ENCODE peak calls at places on chromosome 2, in six cellular contexts. One of them, this sample, is unnamed.

GRCh38 chr2:48356701-48357322 is 173.1 kb upstream of the STON1 start:
- DNase-seq in kidney glomerular epithelial cell: no peak
- DNase-seq in mucosa of descending colon: no peak
- DNase-seq in stimulated activated CD4-positive, alpha-beta T cell treated with anti-CD3 and anti-CD28 coated beads, Interleukin-2, amount 100 ng/mL, for 48 hours: no peak
- DNase-seq in left lobe of liver: no peak
- DNase-seq in right cardiac atrium: no peak
- DNase-seq in this sample: no peak

GRCh38 chr2:45816273-45816672 is 164.8 kb downstream of the PRKCE start:
- DNase-seq in kidney glomerular epithelial cell: no peak
- DNase-seq in mucosa of descending colon: no peak
- DNase-seq in stimulated activated CD4-positive, alpha-beta T cell treated with anti-CD3 and anti-CD28 coated beads, Interleukin-2, amount 100 ng/mL, for 48 hours: no peak
- DNase-seq in left lobe of liver: peak; percentile 79
- DNase-seq in right cardiac atrium: peak; percentile 73
- DNase-seq in this sample: no peak

GRCh38 chr2:119255760-119256573 is 32.3 kb downstream of the STEAP3 start:
- DNase-seq in kidney glomerular epithelial cell: peak; percentile 85
- DNase-seq in mucosa of descending colon: no peak
- DNase-seq in stimulated activated CD4-positive, alpha-beta T cell treated with anti-CD3 and anti-CD28 coated beads, Interleukin-2, amount 100 ng/mL, for 48 hours: no peak
- DNase-seq in left lobe of liver: no peak
- DNase-seq in right cardiac atrium: no peak
- DNase-seq in this sample: peak; percentile 74

GRCh38 chr2:206211657-206212255 is 52.1 kb downstream of the EEF1B2 start:
- DNase-seq in kidney glomerular epithelial cell: no peak
- DNase-seq in mucosa of descending colon: no peak
- DNase-seq in stimulated activated CD4-positive, alpha-beta T cell treated with anti-CD3 and anti-CD28 coated beads, Interleukin-2, amount 100 ng/mL, for 48 hours: no peak
- DNase-seq in left lobe of liver: no peak
- DNase-seq in right cardiac atrium: no peak
- DNase-seq in this sample: no peak

GRCh38 chr2:85439111-85439477 is 20.6 kb downstream of the SH2D6 start:
- DNase-seq in kidney glomerular epithelial cell: no peak
- DNase-seq in mucosa of descending colon: no peak
- DNase-seq in stimulated activated CD4-positive, alpha-beta T cell treated with anti-CD3 and anti-CD28 coated beads, Interleukin-2, amount 100 ng/mL, for 48 hours: no peak
- DNase-seq in left lobe of liver: no peak
- DNase-seq in right cardiac atrium: no peak
- DNase-seq in this sample: no peak

GRCh38 chr2:43393918-43394317 is 167.5 kb upstream of the ZFP36L2 start:
- DNase-seq in kidney glomerular epithelial cell: no peak
- DNase-seq in mucosa of descending colon: no peak
- DNase-seq in stimulated activated CD4-positive, alpha-beta T cell treated with anti-CD3 and anti-CD28 coated beads, Interleukin-2, amount 100 ng/mL, for 48 hours: no peak
- DNase-seq in left lobe of liver: no peak
- DNase-seq in right cardiac atrium: no peak
- DNase-seq in this sample: no peak

GRCh38 chr2:119741868-119742267 is 17.9 kb upstream of the PTPN4 start:
- DNase-seq in kidney glomerular epithelial cell: no peak
- DNase-seq in mucosa of descending colon: no peak
- DNase-seq in stimulated activated CD4-positive, alpha-beta T cell treated with anti-CD3 and anti-CD28 coated beads, Interleukin-2, amount 100 ng/mL, for 48 hours: no peak
- DNase-seq in left lobe of liver: no peak
- DNase-seq in right cardiac atrium: no peak
- DNase-seq in this sample: no peak

GRCh38 chr2:219467736-219468075 is 31.0 kb upstream of the GMPPA start:
- DNase-seq in kidney glomerular epithelial cell: no peak
- DNase-seq in mucosa of descending colon: no peak
- DNase-seq in stimulated activated CD4-positive, alpha-beta T cell treated with anti-CD3 and anti-CD28 coated beads, Interleukin-2, amount 100 ng/mL, for 48 hours: no peak
- DNase-seq in left lobe of liver: no peak
- DNase-seq in right cardiac atrium: no peak
- DNase-seq in this sample: no peak

GRCh38 chr2:240959941-240960308 is 38.5 kb upstream of the SNED1 start:
- DNase-seq in kidney glomerular epithelial cell: no peak
- DNase-seq in mucosa of descending colon: no peak
- DNase-seq in stimulated activated CD4-positive, alpha-beta T cell treated with anti-CD3 and anti-CD28 coated beads, Interleukin-2, amount 100 ng/mL, for 48 hours: no peak
- DNase-seq in left lobe of liver: peak; percentile 47
- DNase-seq in right cardiac atrium: no peak
- DNase-seq in this sample: peak; percentile 41

GRCh38 chr2:10909050-10909995 is 2.4 kb upstream of the KCNF1 start:
- DNase-seq in kidney glomerular epithelial cell: peak; percentile 7
- DNase-seq in mucosa of descending colon: peak; percentile 18
- DNase-seq in stimulated activated CD4-positive, alpha-beta T cell treated with anti-CD3 and anti-CD28 coated beads, Interleukin-2, amount 100 ng/mL, for 48 hours: peak; percentile 18
- DNase-seq in left lobe of liver: no peak
- DNase-seq in right cardiac atrium: no peak
- DNase-seq in this sample: no peak

GRCh38 chr2:111618577-111618930 is 265.4 kb downstream of the ANAPC1 start:
- DNase-seq in kidney glomerular epithelial cell: peak; percentile 41
- DNase-seq in mucosa of descending colon: no peak
- DNase-seq in stimulated activated CD4-positive, alpha-beta T cell treated with anti-CD3 and anti-CD28 coated beads, Interleukin-2, amount 100 ng/mL, for 48 hours: no peak
- DNase-seq in left lobe of liver: no peak
- DNase-seq in right cardiac atrium: no peak
- DNase-seq in this sample: no peak

GRCh38 chr2:196331143-196331542 is 159.8 kb upstream of the STK17B start:
- DNase-seq in kidney glomerular epithelial cell: no peak
- DNase-seq in mucosa of descending colon: peak; percentile 74
- DNase-seq in stimulated activated CD4-positive, alpha-beta T cell treated with anti-CD3 and anti-CD28 coated beads, Interleukin-2, amount 100 ng/mL, for 48 hours: no peak
- DNase-seq in left lobe of liver: no peak
- DNase-seq in right cardiac atrium: no peak
- DNase-seq in this sample: no peak

GRCh38 chr2:240132651-240132980 is 3.5 kb downstream of the COPS9 start:
- DNase-seq in kidney glomerular epithelial cell: no peak
- DNase-seq in mucosa of descending colon: no peak
- DNase-seq in stimulated activated CD4-positive, alpha-beta T cell treated with anti-CD3 and anti-CD28 coated beads, Interleukin-2, amount 100 ng/mL, for 48 hours: no peak
- DNase-seq in left lobe of liver: no peak
- DNase-seq in right cardiac atrium: no peak
- DNase-seq in this sample: no peak

GRCh38 chr2:149561309-149561926 is 26.2 kb downstream of the MMADHC start:
- DNase-seq in kidney glomerular epithelial cell: peak; percentile 40
- DNase-seq in mucosa of descending colon: peak; percentile 80
- DNase-seq in stimulated activated CD4-positive, alpha-beta T cell treated with anti-CD3 and anti-CD28 coated beads, Interleukin-2, amount 100 ng/mL, for 48 hours: peak; percentile 30
- DNase-seq in left lobe of liver: no peak
- DNase-seq in right cardiac atrium: no peak
- DNase-seq in this sample: peak; percentile 61

GRCh38 chr2:182558564-182558963 is 131.7 kb upstream of the PDE1A start:
- DNase-seq in kidney glomerular epithelial cell: no peak
- DNase-seq in mucosa of descending colon: no peak
- DNase-seq in stimulated activated CD4-positive, alpha-beta T cell treated with anti-CD3 and anti-CD28 coated beads, Interleukin-2, amount 100 ng/mL, for 48 hours: no peak
- DNase-seq in left lobe of liver: no peak
- DNase-seq in right cardiac atrium: no peak
- DNase-seq in this sample: no peak

GRCh38 chr2:20326163-20326780 is 24.4 kb downstream of the PUM2 start:
- DNase-seq in kidney glomerular epithelial cell: peak; percentile 39
- DNase-seq in mucosa of descending colon: peak; percentile 80
- DNase-seq in stimulated activated CD4-positive, alpha-beta T cell treated with anti-CD3 and anti-CD28 coated beads, Interleukin-2, amount 100 ng/mL, for 48 hours: no peak
- DNase-seq in left lobe of liver: no peak
- DNase-seq in right cardiac atrium: peak; percentile 74
- DNase-seq in this sample: peak; percentile 57

GRCh38 chr2:10343191-10343590 is 40.5 kb downstream of the HPCAL1 start:
- DNase-seq in kidney glomerular epithelial cell: no peak
- DNase-seq in mucosa of descending colon: no peak
- DNase-seq in stimulated activated CD4-positive, alpha-beta T cell treated with anti-CD3 and anti-CD28 coated beads, Interleukin-2, amount 100 ng/mL, for 48 hours: no peak
- DNase-seq in left lobe of liver: no peak
- DNase-seq in right cardiac atrium: no peak
- DNase-seq in this sample: no peak

GRCh38 chr2:48454504-48454903 is 75.5 kb upstream of the STON1 start:
- DNase-seq in kidney glomerular epithelial cell: no peak
- DNase-seq in mucosa of descending colon: no peak
- DNase-seq in stimulated activated CD4-positive, alpha-beta T cell treated with anti-CD3 and anti-CD28 coated beads, Interleukin-2, amount 100 ng/mL, for 48 hours: no peak
- DNase-seq in left lobe of liver: no peak
- DNase-seq in right cardiac atrium: no peak
- DNase-seq in this sample: no peak

GRCh38 chr2:168336786-168337388 is 89.5 kb upstream of the STK39 start:
- DNase-seq in kidney glomerular epithelial cell: peak; percentile 14
- DNase-seq in mucosa of descending colon: peak; percentile 77
- DNase-seq in stimulated activated CD4-positive, alpha-beta T cell treated with anti-CD3 and anti-CD28 coated beads, Interleukin-2, amount 100 ng/mL, for 48 hours: peak; percentile 37
- DNase-seq in left lobe of liver: peak; percentile 48
- DNase-seq in right cardiac atrium: no peak
- DNase-seq in this sample: no peak

GRCh38 chr2:212227755-212228154 is 310.8 kb downstream of the ERBB4 start:
- DNase-seq in kidney glomerular epithelial cell: peak; percentile 27
- DNase-seq in mucosa of descending colon: peak; percentile 4
- DNase-seq in stimulated activated CD4-positive, alpha-beta T cell treated with anti-CD3 and anti-CD28 coated beads, Interleukin-2, amount 100 ng/mL, for 48 hours: no peak
- DNase-seq in left lobe of liver: peak; percentile 52
- DNase-seq in right cardiac atrium: no peak
- DNase-seq in this sample: peak; percentile 2

GRCh38 chr2:100699131-100699530 is 120.8 kb upstream of the NPAS2 start:
- DNase-seq in kidney glomerular epithelial cell: no peak
- DNase-seq in mucosa of descending colon: no peak
- DNase-seq in stimulated activated CD4-positive, alpha-beta T cell treated with anti-CD3 and anti-CD28 coated beads, Interleukin-2, amount 100 ng/mL, for 48 hours: no peak
- DNase-seq in left lobe of liver: peak; percentile 11
- DNase-seq in right cardiac atrium: no peak
- DNase-seq in this sample: no peak

GRCh38 chr2:227297052-227297451 is 28.0 kb upstream of the MFF start:
- DNase-seq in kidney glomerular epithelial cell: peak; percentile 16
- DNase-seq in mucosa of descending colon: no peak
- DNase-seq in stimulated activated CD4-positive, alpha-beta T cell treated with anti-CD3 and anti-CD28 coated beads, Interleukin-2, amount 100 ng/mL, for 48 hours: no peak
- DNase-seq in left lobe of liver: no peak
- DNase-seq in right cardiac atrium: no peak
- DNase-seq in this sample: no peak

GRCh38 chr2:178477443-178478099 is 829 bp downstream of the FKBP7 start:
- DNase-seq in kidney glomerular epithelial cell: no peak
- DNase-seq in mucosa of descending colon: no peak
- DNase-seq in stimulated activated CD4-positive, alpha-beta T cell treated with anti-CD3 and anti-CD28 coated beads, Interleukin-2, amount 100 ng/mL, for 48 hours: no peak
- DNase-seq in left lobe of liver: no peak
- DNase-seq in right cardiac atrium: no peak
- DNase-seq in this sample: peak; percentile 27

GRCh38 chr2:204321910-204322765 is 223.1 kb upstream of the PARD3B start:
- DNase-seq in kidney glomerular epithelial cell: no peak
- DNase-seq in mucosa of descending colon: no peak
- DNase-seq in stimulated activated CD4-positive, alpha-beta T cell treated with anti-CD3 and anti-CD28 coated beads, Interleukin-2, amount 100 ng/mL, for 48 hours: no peak
- DNase-seq in left lobe of liver: no peak
- DNase-seq in right cardiac atrium: no peak
- DNase-seq in this sample: no peak

GRCh38 chr2:218332288-218332687 is 24.4 kb upstream of the CATIP start:
- DNase-seq in kidney glomerular epithelial cell: no peak
- DNase-seq in mucosa of descending colon: no peak
- DNase-seq in stimulated activated CD4-positive, alpha-beta T cell treated with anti-CD3 and anti-CD28 coated beads, Interleukin-2, amount 100 ng/mL, for 48 hours: no peak
- DNase-seq in left lobe of liver: no peak
- DNase-seq in right cardiac atrium: no peak
- DNase-seq in this sample: no peak

GRCh38 chr2:119220720-119221301 is 2.8 kb upstream of the STEAP3 start:
- DNase-seq in kidney glomerular epithelial cell: no peak
- DNase-seq in mucosa of descending colon: no peak
- DNase-seq in stimulated activated CD4-positive, alpha-beta T cell treated with anti-CD3 and anti-CD28 coated beads, Interleukin-2, amount 100 ng/mL, for 48 hours: no peak
- DNase-seq in left lobe of liver: no peak
- DNase-seq in right cardiac atrium: no peak
- DNase-seq in this sample: no peak

GRCh38 chr2:171419333-171419732 is 14.5 kb downstream of the METTL8 start:
- DNase-seq in kidney glomerular epithelial cell: no peak
- DNase-seq in mucosa of descending colon: no peak
- DNase-seq in stimulated activated CD4-positive, alpha-beta T cell treated with anti-CD3 and anti-CD28 coated beads, Interleukin-2, amount 100 ng/mL, for 48 hours: no peak
- DNase-seq in left lobe of liver: no peak
- DNase-seq in right cardiac atrium: no peak
- DNase-seq in this sample: no peak

GRCh38 chr2:216574046-216574445 is 59.2 kb upstream of the IGFBP2 start:
- DNase-seq in kidney glomerular epithelial cell: no peak
- DNase-seq in mucosa of descending colon: no peak
- DNase-seq in stimulated activated CD4-positive, alpha-beta T cell treated with anti-CD3 and anti-CD28 coated beads, Interleukin-2, amount 100 ng/mL, for 48 hours: no peak
- DNase-seq in left lobe of liver: no peak
- DNase-seq in right cardiac atrium: no peak
- DNase-seq in this sample: no peak

GRCh38 chr2:171598713-171599319 is 76.5 kb downstream of the CYBRD1 start:
- DNase-seq in kidney glomerular epithelial cell: peak; percentile 31
- DNase-seq in mucosa of descending colon: peak; percentile 49
- DNase-seq in stimulated activated CD4-positive, alpha-beta T cell treated with anti-CD3 and anti-CD28 coated beads, Interleukin-2, amount 100 ng/mL, for 48 hours: peak; percentile 24
- DNase-seq in left lobe of liver: no peak
- DNase-seq in right cardiac atrium: no peak
- DNase-seq in this sample: peak; percentile 61

GRCh38 chr2:166539340-166540162 is 45.5 kb upstream of the SCN7A start:
- DNase-seq in kidney glomerular epithelial cell: peak; percentile 66
- DNase-seq in mucosa of descending colon: peak; percentile 51
- DNase-seq in stimulated activated CD4-positive, alpha-beta T cell treated with anti-CD3 and anti-CD28 coated beads, Interleukin-2, amount 100 ng/mL, for 48 hours: peak; percentile 9
- DNase-seq in left lobe of liver: no peak
- DNase-seq in right cardiac atrium: no peak
- DNase-seq in this sample: peak; percentile 35

GRCh38 chr2:237435844-237436590 is 22.1 kb upstream of the COL6A3 start:
- DNase-seq in kidney glomerular epithelial cell: peak; percentile 46
- DNase-seq in mucosa of descending colon: no peak
- DNase-seq in stimulated activated CD4-positive, alpha-beta T cell treated with anti-CD3 and anti-CD28 coated beads, Interleukin-2, amount 100 ng/mL, for 48 hours: no peak
- DNase-seq in left lobe of liver: no peak
- DNase-seq in right cardiac atrium: peak; percentile 82
- DNase-seq in this sample: no peak

GRCh38 chr2:14015113-14015512 is 617.4 kb upstream of the LRATD1 start:
- DNase-seq in kidney glomerular epithelial cell: no peak
- DNase-seq in mucosa of descending colon: no peak
- DNase-seq in stimulated activated CD4-positive, alpha-beta T cell treated with anti-CD3 and anti-CD28 coated beads, Interleukin-2, amount 100 ng/mL, for 48 hours: no peak
- DNase-seq in left lobe of liver: no peak
- DNase-seq in right cardiac atrium: no peak
- DNase-seq in this sample: peak; percentile 22

GRCh38 chr2:240797500-240797895 is 22.5 kb downstream of the KIF1A start:
- DNase-seq in kidney glomerular epithelial cell: no peak
- DNase-seq in mucosa of descending colon: no peak
- DNase-seq in stimulated activated CD4-positive, alpha-beta T cell treated with anti-CD3 and anti-CD28 coated beads, Interleukin-2, amount 100 ng/mL, for 48 hours: no peak
- DNase-seq in left lobe of liver: no peak
- DNase-seq in right cardiac atrium: no peak
- DNase-seq in this sample: no peak

GRCh38 chr2:85695691-85696668 is 1.8 kb downstream of the GNLY start:
- DNase-seq in kidney glomerular epithelial cell: no peak
- DNase-seq in mucosa of descending colon: no peak
- DNase-seq in stimulated activated CD4-positive, alpha-beta T cell treated with anti-CD3 and anti-CD28 coated beads, Interleukin-2, amount 100 ng/mL, for 48 hours: no peak
- DNase-seq in left lobe of liver: no peak
- DNase-seq in right cardiac atrium: no peak
- DNase-seq in this sample: no peak